ENCODE peak calls at places on chromosomes 12 and 14, in ten cellular contexts. One of them, this sample, is unnamed.
A peak's percentile ranks its signal among the peaks of the same experiment; 100 is the strongest.

GRCh38 chr12:25794580-25794979 is 163.9 kb upstream of the RASSF8 start:
- DNase-seq in activated naive CD8-positive, alpha-beta T cell treated with anti-CD3 and anti-CD28 coated beads, Interleukin-2, amount 10 ng/mL, durations not matched to agents 7 days and 5 days: no peak
- DNase-seq in CD4-positive, CD25-positive, alpha-beta regulatory T cell: no peak
- DNase-seq in LoVo: no peak
- DNase-seq in A549: no peak
- DNase-seq in GDM1: no peak
- DNase-seq in pons: no peak
- DNase-seq in islet precursor cell: no peak
- DNase-seq in effector CD4-positive, alpha-beta T cell: no peak
- DNase-seq in naive thymus-derived CD8-positive, alpha-beta T cell: no peak
- DNase-seq in this sample: no peak

GRCh38 chr14:51041117-51041531 is 53.8 kb downstream of the TRIM9 start:
- DNase-seq in activated naive CD8-positive, alpha-beta T cell treated with anti-CD3 and anti-CD28 coated beads, Interleukin-2, amount 10 ng/mL, durations not matched to agents 7 days and 5 days: no peak
- DNase-seq in CD4-positive, CD25-positive, alpha-beta regulatory T cell: no peak
- DNase-seq in LoVo: no peak
- DNase-seq in A549: no peak
- DNase-seq in GDM1: no peak
- DNase-seq in pons: no peak
- DNase-seq in islet precursor cell: no peak
- DNase-seq in effector CD4-positive, alpha-beta T cell: no peak
- DNase-seq in naive thymus-derived CD8-positive, alpha-beta T cell: no peak
- DNase-seq in this sample: no peak

GRCh38 chr14:74437654-74438053 is 11.6 kb upstream of the SYNDIG1L start:
- DNase-seq in activated naive CD8-positive, alpha-beta T cell treated with anti-CD3 and anti-CD28 coated beads, Interleukin-2, amount 10 ng/mL, durations not matched to agents 7 days and 5 days: no peak
- DNase-seq in CD4-positive, CD25-positive, alpha-beta regulatory T cell: no peak
- DNase-seq in LoVo: no peak
- DNase-seq in A549: no peak
- DNase-seq in GDM1: no peak
- DNase-seq in pons: no peak
- DNase-seq in islet precursor cell: peak; percentile 61
- DNase-seq in effector CD4-positive, alpha-beta T cell: no peak
- DNase-seq in naive thymus-derived CD8-positive, alpha-beta T cell: no peak
- DNase-seq in this sample: no peak

GRCh38 chr14:72948481-72949138 is 22.3 kb downstream of the DCAF4 start:
- DNase-seq in activated naive CD8-positive, alpha-beta T cell treated with anti-CD3 and anti-CD28 coated beads, Interleukin-2, amount 10 ng/mL, durations not matched to agents 7 days and 5 days: peak; percentile 73
- DNase-seq in CD4-positive, CD25-positive, alpha-beta regulatory T cell: peak; percentile 49
- DNase-seq in LoVo: peak; percentile 30
- DNase-seq in A549: peak; percentile 50
- DNase-seq in GDM1: peak; percentile 5
- DNase-seq in pons: peak; percentile 58
- DNase-seq in islet precursor cell: peak; percentile 78
- DNase-seq in effector CD4-positive, alpha-beta T cell: peak; percentile 52
- DNase-seq in naive thymus-derived CD8-positive, alpha-beta T cell: peak; percentile 43
- DNase-seq in this sample: peak; percentile 46

GRCh38 chr14:61678966-61679365 is 16.3 kb upstream of the HIF1A start:
- DNase-seq in activated naive CD8-positive, alpha-beta T cell treated with anti-CD3 and anti-CD28 coated beads, Interleukin-2, amount 10 ng/mL, durations not matched to agents 7 days and 5 days: no peak
- DNase-seq in CD4-positive, CD25-positive, alpha-beta regulatory T cell: no peak
- DNase-seq in LoVo: no peak
- DNase-seq in A549: no peak
- DNase-seq in GDM1: no peak
- DNase-seq in pons: no peak
- DNase-seq in islet precursor cell: peak; percentile 97
- DNase-seq in effector CD4-positive, alpha-beta T cell: no peak
- DNase-seq in naive thymus-derived CD8-positive, alpha-beta T cell: no peak
- DNase-seq in this sample: no peak

GRCh38 chr14:93032301-93032929 is 83.3 kb downstream of the ITPK1 start:
- DNase-seq in activated naive CD8-positive, alpha-beta T cell treated with anti-CD3 and anti-CD28 coated beads, Interleukin-2, amount 10 ng/mL, durations not matched to agents 7 days and 5 days: no peak
- DNase-seq in CD4-positive, CD25-positive, alpha-beta regulatory T cell: no peak
- DNase-seq in LoVo: no peak
- DNase-seq in A549: no peak
- DNase-seq in GDM1: no peak
- DNase-seq in pons: no peak
- DNase-seq in islet precursor cell: no peak
- DNase-seq in effector CD4-positive, alpha-beta T cell: no peak
- DNase-seq in naive thymus-derived CD8-positive, alpha-beta T cell: no peak
- DNase-seq in this sample: peak; percentile 59

GRCh38 chr14:79596531-79596930 is 614.8 kb downstream of the DIO2 start:
- DNase-seq in activated naive CD8-positive, alpha-beta T cell treated with anti-CD3 and anti-CD28 coated beads, Interleukin-2, amount 10 ng/mL, durations not matched to agents 7 days and 5 days: no peak
- DNase-seq in CD4-positive, CD25-positive, alpha-beta regulatory T cell: no peak
- DNase-seq in LoVo: peak; percentile 46
- DNase-seq in A549: no peak
- DNase-seq in GDM1: no peak
- DNase-seq in pons: no peak
- DNase-seq in islet precursor cell: peak; percentile 80
- DNase-seq in effector CD4-positive, alpha-beta T cell: no peak
- DNase-seq in naive thymus-derived CD8-positive, alpha-beta T cell: no peak
- DNase-seq in this sample: no peak

GRCh38 chr14:101347893-101348777 is 213.2 kb upstream of the DIO3 start:
- DNase-seq in activated naive CD8-positive, alpha-beta T cell treated with anti-CD3 and anti-CD28 coated beads, Interleukin-2, amount 10 ng/mL, durations not matched to agents 7 days and 5 days: no peak
- DNase-seq in CD4-positive, CD25-positive, alpha-beta regulatory T cell: no peak
- DNase-seq in LoVo: no peak
- DNase-seq in A549: no peak
- DNase-seq in GDM1: no peak
- DNase-seq in pons: no peak
- DNase-seq in islet precursor cell: no peak
- DNase-seq in effector CD4-positive, alpha-beta T cell: no peak
- DNase-seq in naive thymus-derived CD8-positive, alpha-beta T cell: no peak
- DNase-seq in this sample: no peak

GRCh38 chr14:51398898-51399297 is 158.9 kb downstream of the TMX1 start:
- DNase-seq in activated naive CD8-positive, alpha-beta T cell treated with anti-CD3 and anti-CD28 coated beads, Interleukin-2, amount 10 ng/mL, durations not matched to agents 7 days and 5 days: no peak
- DNase-seq in CD4-positive, CD25-positive, alpha-beta regulatory T cell: no peak
- DNase-seq in LoVo: peak; percentile 9
- DNase-seq in A549: peak; percentile 36
- DNase-seq in GDM1: no peak
- DNase-seq in pons: no peak
- DNase-seq in islet precursor cell: no peak
- DNase-seq in effector CD4-positive, alpha-beta T cell: no peak
- DNase-seq in naive thymus-derived CD8-positive, alpha-beta T cell: no peak
- DNase-seq in this sample: peak; percentile 61

GRCh38 chr12:7716391-7716790 is 5.2 kb downstream of the DPPA3 start:
- DNase-seq in activated naive CD8-positive, alpha-beta T cell treated with anti-CD3 and anti-CD28 coated beads, Interleukin-2, amount 10 ng/mL, durations not matched to agents 7 days and 5 days: no peak
- DNase-seq in CD4-positive, CD25-positive, alpha-beta regulatory T cell: no peak
- DNase-seq in LoVo: peak; percentile 40
- DNase-seq in A549: peak; percentile 38
- DNase-seq in GDM1: peak; percentile 29
- DNase-seq in pons: peak; percentile 3
- DNase-seq in islet precursor cell: no peak
- DNase-seq in effector CD4-positive, alpha-beta T cell: no peak
- DNase-seq in naive thymus-derived CD8-positive, alpha-beta T cell: no peak
- DNase-seq in this sample: peak; percentile 9

GRCh38 chr12:89073027-89073398 is 279.3 kb downstream of the DUSP6 start:
- DNase-seq in activated naive CD8-positive, alpha-beta T cell treated with anti-CD3 and anti-CD28 coated beads, Interleukin-2, amount 10 ng/mL, durations not matched to agents 7 days and 5 days: no peak
- DNase-seq in CD4-positive, CD25-positive, alpha-beta regulatory T cell: no peak
- DNase-seq in LoVo: no peak
- DNase-seq in A549: no peak
- DNase-seq in GDM1: no peak
- DNase-seq in pons: no peak
- DNase-seq in islet precursor cell: no peak
- DNase-seq in effector CD4-positive, alpha-beta T cell: no peak
- DNase-seq in naive thymus-derived CD8-positive, alpha-beta T cell: no peak
- DNase-seq in this sample: no peak

This sample was measured in NCI-H460.